ENCODE peak calls at places on chromosomes 2 and 18, in nine cellular contexts. B is uterus; O is fibroblast of lung; L is heart left ventricle; Q is RWPE2; U is aorta; A is thyroid gland; M is PC-9; X is effector memory CD4-positive, alpha-beta T cell. P is an unnamed sample.
A peak's percentile ranks its signal among the peaks of the same experiment; 100 is the strongest.

GRCh38 chr18:43847164-43848091 is 570.1 kb upstream of the SYT4 start:
- DNase-seq in B (no peak), O (peak; percentile 84), L (no peak), Q (no peak), U (no peak), A (no peak), M (no peak), X (no peak), P (no peak)

GRCh38 chr2:37599688-37600525 is 71.5 kb downstream of the CDC42EP3 start:
- DNase-seq in B (no peak), O (no peak), L (no peak), Q (no peak), U (no peak), A (no peak), M (no peak), X (peak; percentile 80), P (no peak)

GRCh38 chr2:10954856-10955818 is 43.4 kb downstream of the KCNF1 start:
- DNase-seq in B (no peak), O (peak; percentile 16), L (no peak), Q (no peak), U (peak; percentile 34), A (no peak), M (peak; percentile 49), X (no peak), P (no peak)

GRCh38 chr2:23761638-23762037 is 165.3 kb downstream of the ATAD2B start:
- DNase-seq in B (no peak), O (no peak), L (no peak), Q (no peak), U (no peak), A (no peak), M (no peak), X (no peak), P (no peak)

GRCh38 chr18:50071393-50071792 is 123.6 kb downstream of the MYO5B start:
- DNase-seq in B (no peak), O (no peak), L (no peak), Q (no peak), U (no peak), A (no peak), M (no peak), X (no peak), P (no peak)

GRCh38 chr18:74407888-74408287 is 49.2 kb downstream of the DIPK1C start:
- DNase-seq in B (no peak), O (no peak), L (no peak), Q (no peak), U (no peak), A (no peak), M (no peak), X (no peak), P (no peak)

GRCh38 chr2:99698896-99699295 is 209.1 kb upstream of the REV1 start:
- DNase-seq in B (no peak), O (peak; percentile 87), L (no peak), Q (no peak), U (no peak), A (no peak), M (no peak), X (no peak), P (no peak)

GRCh38 chr2:187475499-187476248 is 27.6 kb upstream of the CALCRL start:
- DNase-seq in B (no peak), O (peak; percentile 68), L (no peak), Q (no peak), U (no peak), A (no peak), M (no peak), X (no peak), P (no peak)

GRCh38 chr2:191677091-191677645 is 768 bp upstream of the NABP1 start:
- DNase-seq in B (no peak), O (peak; percentile 97), L (no peak), Q (no peak), U (peak; percentile 64), A (no peak), M (no peak), X (no peak), P (no peak)

GRCh38 chr2:150626934-150627336 is 139.5 kb upstream of the RND3 start:
- DNase-seq in B (no peak), O (peak; percentile 51), L (no peak), Q (no peak), U (no peak), A (no peak), M (no peak), X (no peak), P (no peak)

GRCh38 chr2:10303634-10304378 is 1.1 kb downstream of the HPCAL1 start:
- DNase-seq in B (peak; percentile 54), O (peak; percentile 56), L (peak; percentile 79), Q (no peak), U (peak; percentile 86), A (peak; percentile 72), M (peak; percentile 52), X (peak; percentile 27), P (no peak)

GRCh38 chr2:16861154-16861929 is 195.7 kb upstream of the CYRIA start:
- DNase-seq in B (no peak), O (peak; percentile 78), L (no peak), Q (no peak), U (no peak), A (no peak), M (no peak), X (no peak), P (no peak)

GRCh38 chr2:238334885-238335284 is 14.6 kb downstream of the TRAF3IP1 start:
- DNase-seq in B (no peak), O (no peak), L (no peak), Q (no peak), U (no peak), A (no peak), M (no peak), X (no peak), P (no peak)

GRCh38 chr2:71277159-71277498 is 50.2 kb upstream of the PAIP2B start:
- DNase-seq in B (no peak), O (no peak), L (no peak), Q (no peak), U (no peak), A (no peak), M (no peak), X (no peak), P (no peak)

DNA sequence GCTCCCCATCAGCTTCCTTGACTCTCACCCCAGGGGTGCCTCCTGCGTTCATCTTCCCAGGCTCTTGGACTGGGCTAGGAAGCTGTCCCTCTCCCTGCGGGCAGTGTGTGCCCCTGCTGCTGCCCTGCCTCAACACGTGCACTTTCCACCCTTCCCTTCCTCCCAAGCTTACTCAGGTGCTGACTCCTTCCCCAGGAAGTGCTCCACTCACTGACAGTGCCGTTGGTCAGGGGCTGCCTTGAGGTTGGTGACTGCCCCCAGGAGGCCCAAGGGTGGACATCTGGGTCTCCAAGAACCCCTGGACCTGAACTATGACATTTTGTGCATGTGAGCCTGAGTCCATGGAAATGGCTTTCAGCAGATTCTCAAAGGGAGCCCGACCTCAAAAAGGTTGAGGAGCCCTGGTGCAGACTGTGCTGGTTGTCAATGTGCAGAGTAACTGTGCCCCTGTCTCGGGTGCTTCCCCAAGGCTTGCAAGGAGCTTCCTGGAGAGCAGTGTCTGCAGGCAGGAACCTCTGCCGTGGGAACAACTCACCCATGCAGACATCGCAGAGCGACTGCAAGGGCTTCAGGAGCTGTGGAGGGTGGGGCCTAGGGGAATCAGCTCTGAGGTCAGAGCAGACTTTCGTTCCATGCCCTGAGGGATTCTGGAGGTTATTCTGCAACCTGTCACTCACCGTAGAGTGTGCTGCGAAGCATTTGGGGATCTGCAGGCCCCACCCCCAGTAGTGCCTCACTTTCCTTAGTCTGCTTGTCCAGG is 116.5 kb upstream of the MCFD2 start:
- DNase-seq in B (no peak), O (no peak), L (no peak), Q (no peak), U (no peak), A (no peak), M (peak; percentile 81), X (no peak), P (no peak)
- H3K36me3 ChIP-seq in B (no peaks in the 10 kb centered on the region), O (peaks cover 22% of the 10 kb centered on the region), L (peaks cover 29% of the 10 kb centered on the region), Q (peaks cover 40% of the 10 kb centered on the region), U (no peaks in the 10 kb centered on the region), A (peaks cover 15% of the 10 kb centered on the region), M (peaks cover 7% of the 10 kb centered on the region), X (peaks cover 88% of the 10 kb centered on the region), P (peaks cover 12% of the 10 kb centered on the region)

GRCh38 chr18:48934708-48935432 is 15.9 kb downstream of the SMAD7 start:
- DNase-seq in B (no peak), O (no peak), L (peak; percentile 84), Q (no peak), U (peak; percentile 84), A (no peak), M (no peak), X (no peak), P (no peak)
- H3K4me3 ChIP-seq in B (no peak overlapping the region), O (no peak overlapping the region), L (peak overlapping the region; percentile 38), Q (no peak overlapping the region), U (no peak overlapping the region), A (no peak overlapping the region), M (no peak overlapping the region), X (no peak overlapping the region), P (no peak overlapping the region)

GRCh38 chr2:65092791-65093190 is 36.6 kb downstream of the CEP68 start:
- DNase-seq in B (no peak), O (no peak), L (no peak), Q (no peak), U (no peak), A (no peak), M (no peak), X (no peak), P (no peak)
- H3K36me3 ChIP-seq in B (no peaks in the 10 kb centered on the region), O (peaks cover 9% of the 10 kb centered on the region), L (peaks cover 97% of the 10 kb centered on the region), Q (peaks cover 87% of the 10 kb centered on the region), U (peaks cover 2% of the 10 kb centered on the region), A (peaks cover 9% of the 10 kb centered on the region), M (peaks cover 44% of the 10 kb centered on the region), X (peaks cover 61% of the 10 kb centered on the region), P (no peaks in the 10 kb centered on the region)

GRCh38 chr2:163733301-163733938 is 2.4 kb downstream of the FIGN start:
- DNase-seq in B (peak; percentile 14), O (peak; percentile 52), L (no peak), Q (no peak), U (no peak), A (no peak), M (no peak), X (no peak), P (no peak)

GRCh38 chr2:163734911-163735691 is 707 bp downstream of the FIGN start:
- DNase-seq in B (no peak), O (peak; percentile 41), L (no peak), Q (no peak), U (no peak), A (no peak), M (no peak), X (no peak), P (no peak)

GRCh38 chr2:163732718-163733117 is 3.1 kb downstream of the FIGN start:
- DNase-seq in B (no peak), O (peak; percentile 54), L (no peak), Q (no peak), U (no peak), A (no peak), M (no peak), X (no peak), P (no peak)

GRCh38 chr2:163735692-163736432 is at the start of gene FIGN:
- DNase-seq in B (peak; percentile 76), O (peak; percentile 89), L (peak; percentile 85), Q (peak; percentile 74), U (peak; percentile 93), A (peak; percentile 80), M (peak; percentile 61), X (no peak), P (peak; percentile 46)

GRCh38 chr2:163734401-163734800 is 1.4 kb downstream of the FIGN start:
- DNase-seq in B (no peak), O (peak; percentile 8), L (no peak), Q (no peak), U (no peak), A (no peak), M (no peak), X (no peak), P (no peak)
- H3K4me3 ChIP-seq in B (peak overlapping the region; percentile 78), O (peak overlapping the region; percentile 83), L (peak overlapping the region; percentile 62), Q (peak overlapping the region; percentile 63), U (peak overlapping the region; percentile 96), A (no peak overlapping the region), M (peak overlapping the region; percentile 91), X (no peak overlapping the region), P (peak overlapping the region; percentile 65)

P was measured in prostate gland.